ENCODE peak calls at places on chromosome 18, in ten cellular contexts. C is ascending aorta, D is upper lobe of left lung, V is HCT116, W is thyroid gland, I is right lobe of liver, X is kidney, F is heart right ventricle, Q is breast epithelium, R is pancreas. N is an unnamed sample.

GRCh38 chr18:23141022-23141999 is 6.0 kb downstream of the CABLES1 start:
- DNase-seq in D (peak; percentile 56), C (no peak), W (peak; percentile 81), Q (no peak), I (peak; percentile 86), X (peak; percentile 84), V (no peak), R (no peak), F (no peak), N (peak; percentile 74)

GRCh38 chr18:67456691-67457090 is 59.8 kb downstream of the DSEL start:
- DNase-seq in D (no peak), X (no peak), R (no peak), V (no peak), Q (no peak), W (no peak), F (no peak), C (no peak), I (no peak), N (no peak)

GRCh38 chr18:649341-649740 is 8.1 kb upstream of the TYMS start:
- DNase-seq in C (no peak), F (no peak), Q (no peak), R (no peak), X (no peak), W (no peak), V (no peak), I (no peak), D (no peak), N (no peak)

GRCh38 chr18:67525328-67526110 is 9.0 kb upstream of the DSEL start:
- DNase-seq in R (no peak), X (no peak), I (peak; percentile 37), F (peak; percentile 59), V (no peak), Q (peak; percentile 51), D (peak; percentile 73), W (peak; percentile 75), C (peak; percentile 88), N (no peak)

GRCh38 chr18:22172594-22173049 is 3.2 kb downstream of the GATA6 start:
- DNase-seq in X (no peak), C (no peak), W (no peak), Q (no peak), R (peak; percentile 52), F (no peak), D (peak; percentile 76), I (no peak), V (no peak), N (no peak)

GRCh38 chr18:48663931-48664847 is 125.4 kb downstream of the CTIF start:
- DNase-seq in V (no peak), C (peak; percentile 86), F (peak; percentile 68), I (peak; percentile 74), R (peak; percentile 85), X (no peak), W (peak; percentile 72), D (peak; percentile 73), Q (peak; percentile 73), N (peak; percentile 64)

GRCh38 chr18:74836296-74837139 is 238.8 kb downstream of the ZNF407 start:
- DNase-seq in F (peak; percentile 19), V (no peak), I (peak; percentile 25), D (no peak), W (no peak), Q (no peak), C (no peak), X (no peak), R (peak; percentile 20), N (peak; percentile 59)

GRCh38 chr18:47883771-47884413 is 46.6 kb downstream of the SMAD2 start:
- DNase-seq in R (no peak), V (no peak), D (no peak), W (no peak), C (no peak), X (no peak), I (no peak), Q (no peak), F (peak; percentile 36), N (no peak)

GRCh38 chr18:21799706-21800105 is 59.1 kb downstream of the MIB1 start:
- DNase-seq in X (no peak), C (no peak), R (no peak), I (no peak), V (no peak), W (no peak), D (no peak), F (no peak), Q (no peak), N (no peak)

GRCh38 chr18:48810805-48811204 is 140.0 kb downstream of the SMAD7 start:
- DNase-seq in D (no peak), W (no peak), R (no peak), Q (no peak), I (no peak), V (no peak), X (no peak), F (no peak), C (no peak), N (no peak)

GRCh38 chr18:21955757-21956652 is 213.4 kb upstream of the GATA6 start:
- DNase-seq in Q (peak; percentile 74), C (peak; percentile 81), I (peak; percentile 87), V (peak; percentile 42), D (peak; percentile 73), F (peak; percentile 73), R (peak; percentile 92), W (peak; percentile 69), X (peak; percentile 91), N (peak; percentile 71)

GRCh38 chr18:59266019-59266369 is 7.3 kb downstream of the RAX start:
- DNase-seq in X (no peak), Q (no peak), C (no peak), R (no peak), W (no peak), F (no peak), I (no peak), V (no peak), D (no peak), N (no peak)

GRCh38 chr18:63161728-63162195 is 157.8 kb downstream of the BCL2 start:
- DNase-seq in F (peak; percentile 71), R (no peak), X (no peak), W (no peak), D (peak; percentile 83), Q (no peak), I (peak; percentile 48), V (no peak), C (peak; percentile 91), N (peak; percentile 65)

GRCh38 chr18:22342625-22343024 is 75.1 kb downstream of the CTAGE1 start:
- DNase-seq in F (no peak), X (no peak), I (no peak), C (peak; percentile 78), R (no peak), V (no peak), D (peak; percentile 84), W (peak; percentile 84), Q (no peak), N (peak; percentile 83)

GRCh38 chr18:70363861-70364260 is 75.0 kb downstream of the SOCS6 start:
- DNase-seq in F (no peak), Q (no peak), W (no peak), V (peak; percentile 72), C (no peak), I (no peak), D (no peak), R (no peak), X (no peak), N (no peak)

GRCh38 chr18:567119-567518 is 13.1 kb upstream of the CETN1 start:
- DNase-seq in W (no peak), D (no peak), Q (no peak), C (no peak), R (no peak), I (no peak), X (no peak), F (no peak), V (no peak), N (no peak)

GRCh38 chr18:29925566-29925965 is 1117.0 kb downstream of the DSC3 start:
- DNase-seq in I (no peak), X (no peak), V (no peak), C (no peak), Q (no peak), W (no peak), R (no peak), D (no peak), F (no peak), N (no peak)
- H3K4me3 ChIP-seq in I (no peak overlapping the region), X (no peak overlapping the region), V (no peak overlapping the region), C (no peak overlapping the region), Q (no peak overlapping the region), W (no peak overlapping the region), R (no peak overlapping the region), D (no peak overlapping the region), F (no peak overlapping the region), N (no peak overlapping the region)

DNA sequence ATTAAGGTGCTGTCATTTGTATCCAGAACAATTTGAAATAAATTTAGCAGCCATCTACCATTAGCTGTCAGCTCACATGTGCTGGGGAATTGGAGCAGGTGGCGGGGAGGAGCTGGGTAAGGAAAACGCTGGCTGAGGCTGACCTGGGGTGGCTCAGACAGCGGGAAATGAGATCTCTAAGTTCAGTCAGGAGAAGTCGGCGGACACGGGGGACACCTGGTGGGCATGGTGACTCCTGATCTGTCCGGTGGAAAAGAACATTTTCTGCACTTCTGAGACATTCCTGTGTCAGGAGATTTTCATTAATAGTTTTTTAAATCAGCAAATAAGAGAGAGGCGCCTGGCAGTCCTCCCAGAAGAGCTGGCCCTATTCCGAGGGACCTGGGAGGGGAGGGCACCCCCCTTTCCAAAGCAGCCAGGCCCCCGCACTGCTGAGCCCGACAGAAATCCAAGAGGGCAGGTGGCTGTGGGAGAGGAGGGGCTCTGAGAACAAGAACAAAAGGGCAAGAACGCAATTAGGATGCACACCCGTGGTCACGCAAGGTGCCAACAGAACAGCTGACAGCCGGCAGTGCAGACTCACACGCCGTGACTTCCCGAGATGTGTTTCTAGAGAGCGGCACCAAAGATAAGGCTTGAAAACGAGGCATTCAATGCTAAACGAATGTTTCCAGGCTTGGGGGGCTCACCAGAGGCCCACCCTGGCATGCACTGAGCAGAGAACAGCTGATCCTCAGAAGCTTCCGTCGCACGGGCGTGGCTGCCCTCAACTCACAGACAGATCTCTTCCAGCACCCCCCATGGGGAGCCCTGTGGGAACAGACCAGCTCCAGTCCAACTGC is 26.4 kb downstream of the SLC66A2 start:
- DNase-seq in Q (peak; percentile 25), R (peak; percentile 88), D (peak; percentile 18), W (peak; percentile 83), I (no peak), X (peak; percentile 62), V (no peak), F (no peak), C (peak; percentile 52), N (no peak)
- TF ChIP-seq CTCF in Q (no peak), R (no peak), D (no peak), W (no peak), I (no peak), X (peak; percentile 26), V (no peak), F (peak; percentile 17), C (no peak), N (no peak)

DNA sequence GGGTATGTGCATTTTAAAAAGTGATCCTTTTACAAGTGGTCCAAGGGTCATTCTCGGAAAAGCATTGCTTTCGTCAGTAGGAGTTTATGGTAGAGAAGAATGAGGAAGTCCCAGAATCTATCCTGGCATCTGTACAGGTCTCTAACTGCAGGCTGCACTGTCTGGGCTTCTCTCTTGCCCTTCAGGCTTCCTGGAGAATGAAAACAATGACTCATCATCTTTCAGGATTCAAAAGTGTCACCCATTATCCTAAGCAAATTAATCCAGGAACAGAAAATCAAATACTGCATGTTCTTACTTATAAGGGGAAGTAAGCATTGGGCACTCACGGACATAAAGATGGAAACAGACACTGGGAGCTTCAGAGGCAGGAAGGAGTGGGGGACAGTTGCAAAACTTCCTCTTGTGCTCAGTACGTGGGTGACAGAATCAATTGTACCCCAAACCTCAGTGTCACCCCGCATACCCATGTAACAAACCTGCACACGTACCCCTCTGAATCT is 60.2 kb upstream of the TXNDC2 start:
- DNase-seq in F (no peak), Q (no peak), X (no peak), D (peak; percentile 76), I (no peak), W (no peak), R (no peak), V (peak; percentile 83), C (no peak), N (no peak)
- H3K4me1 ChIP-seq in F (peaks cover 21% of the 10 kb centered on the region), Q (peaks cover 24% of the 10 kb centered on the region), X (peaks cover 21% of the 10 kb centered on the region), D (peaks cover 45% of the 10 kb centered on the region), I (no peaks in the 10 kb centered on the region), W (peaks cover 39% of the 10 kb centered on the region), R (no peaks in the 10 kb centered on the region), V (peaks cover 59% of the 10 kb centered on the region), C (peaks cover 35% of the 10 kb centered on the region), N (no peaks in the 10 kb centered on the region)

GRCh38 chr18:10057808-10058791 is 144.3 kb downstream of the VAPA start:
- DNase-seq in C (no peak), X (no peak), W (no peak), I (no peak), Q (no peak), F (no peak), D (no peak), V (no peak), R (no peak), N (no peak)
- H3K4me3 ChIP-seq in C (no peak overlapping the region), X (no peak overlapping the region), W (no peak overlapping the region), I (no peak overlapping the region), Q (no peak overlapping the region), F (no peak overlapping the region), D (no peak overlapping the region), V (no peak overlapping the region), R (no peak overlapping the region), N (no peak overlapping the region)